ENCODE peak calls at places on chromosomes 4 and X, in ten cellular contexts. I is stimulated activated CD8-positive, alpha-beta memory T cell treated with anti-CD3 and anti-CD28 coated beads, Interleukin-4, amount 100 ng/mL, for 24 hours; J is memory B cell; B is K562; S is ACHN; G is neural progenitor cell; H is fibroblast of the conjunctiva; T is nucleus accumbens; W is foreskin fibroblast; R is NCI-H2171 treated with DMSO at 0.1 percent for 48 hours. L is an unnamed sample.
A peak's percentile ranks its signal among the peaks of the same experiment; 100 is the strongest.

GRCh38 chr4:45650545-45650944 is 473.3 kb downstream of the GABRG1 start:
- DNase-seq in T (no peak), R (no peak), W (no peak), H (no peak), G (no peak), S (no peak), B (no peak), I (no peak), J (no peak), L (no peak)

GRCh38 chrX:95058815-95059214 is 1384.8 kb downstream of the FAM133A start:
- DNase-seq in G (no peak), H (peak; percentile 28), T (no peak), R (no peak), S (peak; percentile 82), W (no peak), J (no peak), I (no peak), B (no peak), L (peak; percentile 76)

GRCh38 chr4:57270350-57270749 is 160.2 kb upstream of the IGFBP7 start:
- DNase-seq in W (no peak), S (no peak), H (no peak), T (no peak), I (no peak), J (no peak), R (no peak), G (no peak), B (no peak), L (no peak)

GRCh38 chr4:78100060-78100459 is 42.9 kb downstream of the FRAS1 start:
- DNase-seq in G (no peak), J (no peak), T (no peak), W (peak; percentile 23), I (no peak), S (no peak), R (no peak), H (peak; percentile 53), B (no peak), L (peak; percentile 38)

GRCh38 chrX:29229802-29230201 is 642.6 kb downstream of the IL1RAPL1 start:
- DNase-seq in T (no peak), I (no peak), J (no peak), R (no peak), S (no peak), W (peak; percentile 3), B (no peak), G (no peak), H (no peak), L (no peak)

GRCh38 chr4:104490770-104491395 is 3.8 kb downstream of the CXXC4 start:
- DNase-seq in B (peak; percentile 48), S (peak; percentile 24), J (peak; percentile 11), H (no peak), T (peak; percentile 78), G (peak; percentile 80), W (no peak), I (peak; percentile 21), R (peak; percentile 57), L (peak; percentile 17)

GRCh38 chrX:85444613-85445012 is 65.1 kb upstream of the POF1B start:
- DNase-seq in I (no peak), J (no peak), T (no peak), H (no peak), S (no peak), W (no peak), G (no peak), R (no peak), B (no peak), L (no peak)

GRCh38 chrX:136067946-136068345 is 79.4 kb upstream of the FHL1 start:
- DNase-seq in W (no peak), R (no peak), I (no peak), H (no peak), S (no peak), B (no peak), T (peak; percentile 5), J (no peak), G (no peak), L (no peak)

GRCh38 chr4:31088600-31089230 is 368.5 kb downstream of the PCDH7 start:
- DNase-seq in I (no peak), B (no peak), G (no peak), R (no peak), W (no peak), H (no peak), J (no peak), S (no peak), T (no peak), L (no peak)

GRCh38 chrX:45758319-45758718 is 557.6 kb upstream of the DIPK2B start:
- DNase-seq in R (no peak), J (no peak), T (no peak), S (peak; percentile 80), G (no peak), I (no peak), W (peak; percentile 75), B (no peak), H (peak; percentile 54), L (peak; percentile 78)

GRCh38 chrX:139448996-139449395 is 81.5 kb upstream of the F9 start:
- DNase-seq in I (no peak), H (no peak), B (no peak), R (no peak), J (no peak), S (no peak), W (peak; percentile 1), T (no peak), G (no peak), L (no peak)

GRCh38 chr4:80484707-80485106 is 149.2 kb downstream of the CFAP299 start:
- DNase-seq in S (no peak), J (no peak), T (no peak), B (no peak), G (no peak), I (no peak), R (no peak), H (no peak), W (no peak), L (no peak)

GRCh38 chrX:118475903-118476302 is 19.7 kb upstream of the DOCK11 start:
- DNase-seq in S (no peak), B (no peak), G (no peak), H (no peak), W (no peak), T (no peak), R (no peak), I (no peak), J (no peak), L (no peak)

GRCh38 chrX:124829930-124830329 is 483.6 kb downstream of the SH2D1A start:
- DNase-seq in B (no peak), S (no peak), I (no peak), G (no peak), W (no peak), J (no peak), T (no peak), H (no peak), R (no peak), L (no peak)

GRCh38 chrX:20595928-20596550 is 329.3 kb upstream of the RPS6KA3 start:
- DNase-seq in R (no peak), B (no peak), J (no peak), W (peak; percentile 20), I (peak; percentile 29), S (no peak), G (no peak), H (no peak), T (no peak), L (peak; percentile 16)

GRCh38 chrX:125786306-125786705 is 379.8 kb downstream of the DCAF12L2 start:
- DNase-seq in B (no peak), T (no peak), S (no peak), R (no peak), I (no peak), G (peak; percentile 3), J (no peak), H (no peak), W (no peak), L (no peak)

GRCh38 chrX:68183612-68184214 is 249.6 kb downstream of the OPHN1 start:
- DNase-seq in R (peak; percentile 16), G (peak; percentile 30), S (peak; percentile 42), W (no peak), B (peak; percentile 15), J (no peak), H (no peak), I (no peak), T (no peak), L (peak; percentile 20)

GRCh38 chrX:145213504-145213903 is 33.8 kb upstream of the SPANXN1 start:
- DNase-seq in I (no peak), R (no peak), T (no peak), B (peak; percentile 4), G (peak; percentile 45), W (no peak), S (peak; percentile 8), H (no peak), J (no peak), L (no peak)

GRCh38 chr4:102625232-102625930 is 124.2 kb downstream of the NFKB1 start:
- DNase-seq in S (peak; percentile 75), T (no peak), J (peak; percentile 25), H (peak; percentile 22), I (peak; percentile 42), W (peak; percentile 42), G (peak; percentile 29), R (no peak), B (no peak), L (peak; percentile 52)

GRCh38 chrX:148265829-148266228 is 234.6 kb upstream of the AFF2 start:
- DNase-seq in W (no peak), G (no peak), J (no peak), T (no peak), B (no peak), S (no peak), R (no peak), I (no peak), H (no peak), L (no peak)

GRCh38 chr4:42280327-42281095 is 116.8 kb upstream of the SHISA3 start:
- DNase-seq in B (peak; percentile 63), W (no peak), H (no peak), I (no peak), T (no peak), J (no peak), R (peak; percentile 1), S (peak; percentile 40), G (peak; percentile 39), L (peak; percentile 34)

L was measured in AG08395.